ENCODE peak calls at places on chromosomes 3 and 15, in seven cellular contexts. M is tibial artery, N is left ventricle myocardium inferior, V is heart left ventricle, J is SJCRH30, E is hepatocyte, W is sigmoid colon. R is an unnamed sample. For H3K4me1, the result is how much of the 10 kb centered on the place peaks cover.

GRCh38 chr15:35738370-35738769 is 192.4 kb upstream of the DPH6 start:
- DNase-seq in M (no peak), N (no peak), V (no peak), J (no peak), E (no peak), W (no peak), R (no peak)

GRCh38 chr3:3200632-3201212 is 21.2 kb upstream of the CRBN start:
- DNase-seq in M (peak), N (no peak), V (peak), J (peak), E (peak), W (no peak), R (peak)

GRCh38 chr3:124577494-124578167 is 152.6 kb upstream of the UMPS start:
- DNase-seq in M (no peak), N (no peak), V (no peak), J (no peak), E (no peak), W (no peak), R (no peak)

GRCh38 chr3:72848703-72849081 is 447 bp upstream of the SHQ1 start:
- DNase-seq in M (no peak), N (no peak), V (no peak), J (no peak), E (no peak), W (no peak), R (no peak)

GRCh38 chr15:79640206-79640605 is 208.1 kb downstream of the MINAR1 start:
- DNase-seq in M (no peak), N (peak), V (peak), J (no peak), E (peak), W (no peak), R (peak)

GRCh38 chr15:60751985-60752952 is 273.3 kb upstream of the ICE2 start:
- DNase-seq in M (peak), N (peak), V (peak), J (peak), E (peak), W (peak), R (peak)

GRCh38 chr3:16449369-16449768 is 64.1 kb downstream of the RFTN1 start:
- DNase-seq in M (no peak), N (no peak), V (no peak), J (no peak), E (no peak), W (no peak), R (no peak)

GRCh38 chr15:29437888-29438713 is 168.5 kb upstream of the NSMCE3 start:
- DNase-seq in M (no peak), N (no peak), V (no peak), J (no peak), E (no peak), W (no peak), R (no peak)

GRCh38 chr15:49627407-49627877 is 6.6 kb downstream of the DTWD1 start:
- DNase-seq in M (no peak), N (no peak), V (no peak), J (peak), E (no peak), W (no peak), R (no peak)

GRCh38 chr3:66836363-66837152 is 161.5 kb upstream of the KBTBD8 start:
- DNase-seq in M (no peak), N (no peak), V (no peak), J (no peak), E (no peak), W (no peak), R (no peak)

GRCh38 chr15:95171551-95171950 is 940.2 kb downstream of the MCTP2 start:
- DNase-seq in M (no peak), N (no peak), V (no peak), J (no peak), E (no peak), W (no peak), R (no peak)

GRCh38 chr3:38723569-38724391 is 74.3 kb upstream of the SCN5A start:
- DNase-seq in M (no peak), N (peak), V (peak), J (no peak), E (no peak), W (no peak), R (no peak)

GRCh38 chr15:69035205-69035917 is 20.9 kb downstream of the NOX5 start:
- DNase-seq in M (no peak), N (no peak), V (no peak), J (peak), E (peak), W (no peak), R (peak)

GRCh38 chr15:74723754-74724334 is 1.5 kb downstream of the CYP1A1 start:
- DNase-seq in M (no peak), N (no peak), V (no peak), J (no peak), E (peak), W (no peak), R (no peak)

GRCh38 chr3:192259661-192260060 is 467.7 kb downstream of the FGF12 start:
- DNase-seq in M (no peak), N (no peak), V (no peak), J (no peak), E (no peak), W (no peak), R (no peak)

GRCh38 chr15:42608110-42608531 is 32.7 kb downstream of the STARD9 start:
- DNase-seq in M (no peak), N (no peak), V (peak), J (no peak), E (no peak), W (no peak), R (no peak)

GRCh38 chr3:49805884-49806701 is 3.0 kb downstream of the INKA1 start:
- DNase-seq in M (no peak), N (peak), V (peak), J (no peak), E (peak), W (peak), R (no peak)

GRCh38 chr15:99644913-99645549 is 79.2 kb downstream of the MEF2A start:
- DNase-seq in M (no peak), N (no peak), V (no peak), J (no peak), E (no peak), W (no peak), R (no peak)

GRCh38 chr3:69388241-69388640 is 2.4 kb upstream of the FRMD4B start:
- DNase-seq in M (no peak), N (no peak), V (no peak), J (no peak), E (no peak), W (no peak), R (no peak)

GRCh38 chr3:39132096-39133092 is 21.0 kb downstream of the CSRNP1 start:
- DNase-seq in M (no peak), N (no peak), V (no peak), J (no peak), E (no peak), W (peak), R (peak)

GRCh38 chr3:55692958-55693558 is 206.0 kb upstream of the WNT5A start:
- DNase-seq in M (no peak), N (no peak), V (no peak), J (peak), E (no peak), W (no peak), R (no peak)

GRCh38 chr15:66387176-66388056 is 704 bp downstream of the MAP2K1 start:
- DNase-seq in M (peak), N (peak), V (peak), J (peak), E (peak), W (peak), R (peak)

GRCh38 chr3:151430821-151431484 is 29.9 kb downstream of the IGSF10 start:
- DNase-seq in M (no peak), N (no peak), V (no peak), J (no peak), E (no peak), W (no peak), R (no peak)

GRCh38 chr15:91473894-91474293 is 373.8 kb downstream of the SV2B start:
- DNase-seq in M (no peak), N (no peak), V (no peak), J (no peak), E (no peak), W (no peak), R (no peak)

GRCh38 chr3:12919205-12919604 is 77.8 kb upstream of the RPL32 start:
- DNase-seq in M (no peak), N (no peak), V (no peak), J (no peak), E (no peak), W (no peak), R (no peak)

GRCh38 chr3:159837725-159838124 is 150.9 kb upstream of the IL12A start:
- DNase-seq in M (no peak), N (no peak), V (no peak), J (no peak), E (no peak), W (no peak), R (no peak)

GRCh38 chr3:25155696-25156471 is 272.2 kb upstream of the RARB start:
- DNase-seq in M (no peak), N (no peak), V (no peak), J (peak), E (no peak), W (no peak), R (no peak)

GRCh38 chr15:56936929-56937328 is 18.5 kb downstream of the TCF12 start:
- DNase-seq in M (no peak), N (no peak), V (no peak), J (no peak), E (no peak), W (no peak), R (no peak)

GRCh38 chr3:72318504-72319201 is 529.6 kb downstream of the SHQ1 start:
- DNase-seq in M (no peak), N (no peak), V (peak), J (peak), E (peak), W (no peak), R (peak)

GRCh38 chr3:169020371-169020770 is 643.1 kb downstream of the MECOM start:
- DNase-seq in M (no peak), N (no peak), V (no peak), J (no peak), E (no peak), W (no peak), R (no peak)

GRCh38 chr3:23992051-23992628 is 47.1 kb downstream of the NR1D2 start:
- DNase-seq in M (no peak), N (no peak), V (no peak), J (peak), E (no peak), W (no peak), R (no peak)

GRCh38 chr15:60970246-60971170 is 258.6 kb downstream of the RORA start:
- DNase-seq in M (no peak), N (no peak), V (no peak), J (no peak), E (no peak), W (no peak), R (no peak)

GRCh38 chr3:49639551-49639950 is 34.6 kb upstream of the APEH start:
- DNase-seq in M (no peak), N (no peak), V (no peak), J (no peak), E (no peak), W (no peak), R (no peak)

GRCh38 chr3:160886421-160886820 is 130.4 kb downstream of the PPM1L start:
- DNase-seq in M (no peak), N (no peak), V (no peak), J (no peak), E (no peak), W (no peak), R (no peak)

GRCh38 chr15:26050271-26050670 is 187.1 kb upstream of the ATP10A start:
- DNase-seq in M (no peak), N (no peak), V (no peak), J (no peak), E (no peak), W (no peak), R (no peak)

GRCh38 chr3:115658032-115658336 is 34.7 kb downstream of the GAP43 start:
- DNase-seq in M (no peak), N (no peak), V (no peak), J (no peak), E (no peak), W (no peak), R (no peak)
- H3K4me1 ChIP-seq in M (under half), N (under half), V (under half), J (under half), E (under half), W (under half), R (under half)

DNA sequence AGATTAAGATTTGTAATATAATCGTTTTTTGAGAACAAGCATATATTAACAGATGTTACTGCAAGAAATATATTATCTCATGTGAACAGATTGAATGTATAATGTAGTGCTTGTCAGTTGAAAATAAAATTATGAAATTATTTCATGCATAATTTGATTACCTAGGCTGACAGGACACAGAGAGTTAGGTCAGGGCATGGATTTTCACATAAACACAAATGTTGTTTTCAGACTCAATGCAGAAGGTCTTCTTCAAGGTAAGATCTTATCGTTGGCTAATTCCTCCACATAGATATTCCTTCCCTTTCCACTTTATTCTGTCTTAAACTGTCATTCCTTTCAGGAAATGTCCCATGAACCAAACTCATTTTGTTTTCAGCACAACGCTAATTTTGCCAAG is 20.1 kb upstream of the TM4SF1 start:
- DNase-seq in M (no peak), N (no peak), V (no peak), J (no peak), E (no peak), W (no peak), R (no peak)
- H3K27ac ChIP-seq in M (peak), N (no peak), V (no peak), J (no peak), E (no peak), W (no peak), R (no peak)

GRCh38 chr15:78291052-78291451 is 8.4 kb downstream of the SKIC8 start:
- DNase-seq in M (no peak), N (no peak), V (no peak), J (no peak), E (no peak), W (no peak), R (no peak)

GRCh38 chr15:78292219-78292618 is 7.2 kb downstream of the SKIC8 start:
- DNase-seq in M (no peak), N (no peak), V (no peak), J (no peak), E (no peak), W (no peak), R (no peak)

GRCh38 chr15:78284758-78285157 is 14.7 kb downstream of the SKIC8 start:
- DNase-seq in M (no peak), N (no peak), V (no peak), J (no peak), E (no peak), W (no peak), R (no peak)

GRCh38 chr15:78291698-78292097 is 7.7 kb downstream of the SKIC8 start:
- DNase-seq in M (no peak), N (no peak), V (no peak), J (no peak), E (no peak), W (no peak), R (peak)

GRCh38 chr15:78290222-78290621 is 9.2 kb downstream of the SKIC8 start:
- DNase-seq in M (no peak), N (no peak), V (no peak), J (no peak), E (no peak), W (no peak), R (no peak)
- H3K4me1 ChIP-seq in M (under half), N (under half), V (under half), J (under half), E (under half), W (under half), R (under half)

GRCh38 chr3:113214227-113214626 is 2.9 kb downstream of the BOC start:
- DNase-seq in M (no peak), N (no peak), V (no peak), J (no peak), E (no peak), W (no peak), R (no peak)

GRCh38 chr3:113212155-113212844 is 943 bp downstream of the BOC start:
- DNase-seq in M (peak), N (peak), V (no peak), J (peak), E (peak), W (peak), R (no peak)

GRCh38 chr3:113210608-113211369 is 568 bp upstream of the BOC start:
- DNase-seq in M (no peak), N (no peak), V (no peak), J (no peak), E (peak), W (peak), R (no peak)

GRCh38 chr3:113211370-113212154 is at the start of gene BOC:
- DNase-seq in M (no peak), N (peak), V (peak), J (peak), E (peak), W (peak), R (no peak)

DNA sequence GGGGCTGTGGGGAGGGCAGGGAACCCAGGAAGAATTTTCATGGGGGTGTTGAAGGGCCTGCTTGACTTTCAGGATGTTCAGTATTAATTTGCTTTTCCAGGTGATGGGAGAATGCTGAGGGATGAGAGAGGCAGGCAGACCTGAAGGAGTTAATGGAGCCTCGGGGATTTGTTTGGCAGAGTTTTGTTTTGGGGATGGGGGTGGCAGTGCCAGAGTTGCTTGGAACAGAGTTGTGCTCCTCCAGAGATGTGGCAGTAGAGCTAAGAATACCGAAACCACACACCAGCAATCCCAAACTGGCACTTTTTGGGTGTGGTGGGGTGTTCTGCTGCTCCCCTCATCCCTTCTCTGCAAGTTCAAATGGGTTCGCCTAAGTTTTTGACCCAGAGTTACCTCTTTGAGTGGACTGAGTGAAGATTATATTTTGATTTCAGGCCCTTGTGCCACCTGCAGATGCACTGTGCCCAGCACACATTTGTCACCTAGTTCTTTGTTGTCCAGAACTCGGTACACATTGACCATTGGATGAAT is 1.6 kb downstream of the BOC start:
- DNase-seq in M (no peak), N (no peak), V (no peak), J (no peak), E (no peak), W (no peak), R (no peak)
- H3K27ac ChIP-seq in M (peak), N (peak), V (peak), J (peak), E (peak), W (peak), R (no peak)